ENCODE peak calls at places on chromosomes 3 and 15, in four cellular contexts. K is hippocampal formation, V is esophagus squamous epithelium, S is activated gamma-delta T cell treated with Interleukin-2 at 50 U/mL for 16 hours. T is an unnamed sample.

GRCh38 chr3:10556312-10556711 is 50.9 kb upstream of the ATP2B2 start:
- DNase-seq in K (no peak), V (no peak), S (no peak), T (no peak)

GRCh38 chr15:35657679-35658201 is 111.8 kb upstream of the DPH6 start:
- DNase-seq in K (no peak), V (no peak), S (no peak), T (no peak)

GRCh38 chr3:127064391-127065137 is 81.6 kb downstream of the PLXNA1 start:
- DNase-seq in K (no peak), V (no peak), S (no peak), T (no peak)

GRCh38 chr15:44718180-44718926 is 7.0 kb downstream of the B2M start:
- DNase-seq in K (no peak), V (no peak), S (no peak), T (no peak)

GRCh38 chr3:54905230-54905888 is 22.5 kb downstream of the LRTM1 start:
- DNase-seq in K (no peak), V (no peak), S (no peak), T (no peak)

GRCh38 chr15:52672661-52673060 is 6.5 kb downstream of the ATOSA start:
- DNase-seq in K (no peak), V (no peak), S (no peak), T (no peak)

GRCh38 chr3:116443096-116443793 is 2.0 kb downstream of the LSAMP start:
- DNase-seq in K (no peak), V (no peak), S (no peak), T (peak)

GRCh38 chr15:76678766-76679165 is 226.4 kb downstream of the SCAPER start:
- DNase-seq in K (no peak), V (no peak), S (no peak), T (no peak)

GRCh38 chr15:23734856-23735255 is 47.8 kb upstream of the NDN start:
- DNase-seq in K (no peak), V (no peak), S (no peak), T (no peak)

GRCh38 chr3:146227486-146227885 is 23.4 kb downstream of the PLSCR4 start:
- DNase-seq in K (no peak), V (no peak), S (no peak), T (peak)

GRCh38 chr3:64921666-64922065 is 233.9 kb upstream of the ADAMTS9 start:
- DNase-seq in K (no peak), V (no peak), S (no peak), T (no peak)

GRCh38 chr3:179688847-179689246 is 36.0 kb downstream of the USP13 start:
- DNase-seq in K (no peak), V (no peak), S (no peak), T (no peak)

GRCh38 chr3:52794612-52795099 is at the start of gene ITIH3:
- DNase-seq in K (no peak), V (no peak), S (no peak), T (no peak)

GRCh38 chr3:181326637-181327223 is 337.2 kb upstream of the DNAJC19 start:
- DNase-seq in K (no peak), V (no peak), S (no peak), T (peak)

GRCh38 chr3:134652409-134652831 is 1.6 kb upstream of the KY start:
- DNase-seq in K (no peak), V (no peak), S (no peak), T (peak)

GRCh38 chr3:134376385-134376765 is 2.1 kb upstream of the AMOTL2 start:
- DNase-seq in K (no peak), V (no peak), S (no peak), T (no peak)

GRCh38 chr3:171023566-171023965 is 3.0 kb downstream of the SLC2A2 start:
- DNase-seq in K (no peak), V (no peak), S (no peak), T (no peak)

GRCh38 chr3:122232485-122232884 is 49.0 kb downstream of the CASR start:
- DNase-seq in K (no peak), V (no peak), S (no peak), T (no peak)

GRCh38 chr15:70439304-70439877 is 324.0 kb downstream of the UACA start:
- DNase-seq in K (no peak), V (no peak), S (no peak), T (no peak)

GRCh38 chr3:5133689-5134088 is 11.6 kb downstream of the ARL8B start:
- DNase-seq in K (no peak), V (no peak), S (no peak), T (no peak)

GRCh38 chr3:13276438-13277129 is 143.5 kb downstream of the NUP210 start:
- DNase-seq in K (no peak), V (no peak), S (no peak), T (peak)

GRCh38 chr3:182165234-182165633 is 453.5 kb downstream of the SOX2 start:
- DNase-seq in K (no peak), V (no peak), S (no peak), T (no peak)

GRCh38 chr3:98445949-98446406 is 17.0 kb upstream of the OR5K1 start:
- DNase-seq in K (no peak), V (no peak), S (no peak), T (no peak)

GRCh38 chr3:101803152-101803782 is 24.3 kb downstream of the NXPE3 start:
- DNase-seq in K (peak), V (no peak), S (peak), T (peak)

GRCh38 chr15:47326506-47326905 is 390.8 kb upstream of the SEMA6D start:
- DNase-seq in K (no peak), V (no peak), S (no peak), T (no peak)

GRCh38 chr3:39228496-39228895 is 36.1 kb upstream of the XIRP1 start:
- DNase-seq in K (no peak), V (no peak), S (no peak), T (no peak)

GRCh38 chr15:77019476-77020331 is 24.8 kb downstream of the PSTPIP1 start:
- DNase-seq in K (no peak), V (no peak), S (no peak), T (no peak)

GRCh38 chr15:36810656-36811449 is 231.4 kb downstream of the CDIN1 start:
- DNase-seq in K (no peak), V (no peak), S (no peak), T (no peak)